ENCODE peak calls at places on chromosomes 16 and 17, in six cellular contexts. M is ovary, W is stomach, G is suprapubic skin, A is sigmoid colon, R is transverse colon. L is an unnamed sample.

GRCh38 chr16:67430504-67431076 is 331 bp upstream of the HSD11B2 start:
- DNase-seq in G (no peak), A (no peak), M (peak; percentile 60), R (peak; percentile 89), W (peak; percentile 65), L (no peak)

GRCh38 chr17:74430706-74431567 is 951 bp upstream of the GPRC5C start:
- DNase-seq in R (peak; percentile 84), G (peak; percentile 79), A (peak; percentile 94), M (peak; percentile 98), W (peak; percentile 98), L (peak; percentile 57)

GRCh38 chr17:65588194-65588808 is 26.9 kb upstream of the AXIN2 start:
- DNase-seq in A (no peak), W (peak; percentile 77), R (peak; percentile 78), M (no peak), G (no peak), L (no peak)

GRCh38 chr17:30296499-30297038 is 4.8 kb upstream of the BLMH start:
- DNase-seq in W (no peak), M (no peak), A (no peak), G (no peak), R (no peak), L (no peak)

GRCh38 chr17:61161615-61162134 is 238.0 kb upstream of the TBX2 start:
- DNase-seq in M (no peak), G (no peak), A (no peak), W (no peak), R (no peak), L (no peak)

GRCh38 chr17:5473906-5474305 is 5.1 kb upstream of the DHX33 start:
- DNase-seq in A (no peak), W (no peak), G (no peak), M (no peak), R (no peak), L (no peak)

GRCh38 chr17:77323413-77324171 is 182.8 kb downstream of the SEC14L1 start:
- DNase-seq in R (peak; percentile 33), W (peak; percentile 38), G (peak; percentile 81), M (peak; percentile 78), A (peak; percentile 82), L (peak; percentile 16)

GRCh38 chr17:13085578-13085977 is 67.8 kb upstream of the ELAC2 start:
- DNase-seq in R (no peak), M (no peak), A (no peak), W (no peak), G (no peak), L (no peak)

GRCh38 chr16:19515765-19516164 is 6.1 kb downstream of the GDE1 start:
- DNase-seq in M (no peak), G (no peak), W (no peak), A (no peak), R (no peak), L (no peak)

GRCh38 chr16:47143329-47143676 is 442 bp downstream of the NETO2 start:
- DNase-seq in M (peak; percentile 50), A (no peak), G (no peak), R (peak; percentile 76), W (peak; percentile 64), L (no peak)

GRCh38 chr17:1461193-1461944 is 5.3 kb upstream of the CRK start:
- DNase-seq in M (no peak), W (no peak), A (no peak), R (no peak), G (no peak), L (no peak)

GRCh38 chr17:7403902-7404736 is at the start of gene TMEM256:
- DNase-seq in G (peak; percentile 99), W (peak; percentile 99), R (peak; percentile 99), A (peak; percentile 100), M (peak; percentile 97), L (peak; percentile 99)

GRCh38 chr17:43755389-43755875 is 3.2 kb downstream of the SOST start:
- DNase-seq in W (no peak), G (no peak), M (no peak), R (no peak), A (peak; percentile 52), L (no peak)

GRCh38 chr17:11028349-11028748 is 190.5 kb upstream of the PIRT start:
- DNase-seq in R (no peak), G (no peak), M (no peak), A (no peak), W (no peak), L (no peak)
- TF ChIP-seq EP300 in R (no peak), G (no peak), M (no peak), A (no peak), W (no peak), L (no peak)

DNA sequence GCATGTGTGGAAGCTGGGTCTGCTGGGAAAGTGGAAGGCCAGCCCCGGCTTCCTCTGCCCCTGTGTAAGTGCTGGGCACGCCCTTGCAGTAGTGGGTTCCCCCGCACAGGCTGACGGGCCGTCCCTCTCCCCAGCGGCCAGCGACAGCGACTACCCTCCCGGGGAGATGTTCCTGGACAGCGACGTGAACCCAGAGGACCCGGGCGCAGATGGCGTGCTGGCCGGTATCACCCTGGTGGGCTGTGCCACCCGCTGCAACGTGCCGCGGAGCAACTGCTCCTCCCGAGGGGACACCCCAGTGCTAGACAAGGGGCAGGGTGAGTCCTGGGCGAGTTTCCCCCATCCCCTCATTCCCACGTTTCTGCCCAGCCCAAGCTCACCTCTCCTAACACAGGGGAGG is 5.5 kb downstream of the NME3 start:
- DNase-seq in W (no peak), A (no peak), R (no peak), G (no peak), M (no peak), L (no peak)
- TF ChIP-seq EP300 in W (no peak), A (no peak), R (no peak), G (no peak), M (no peak), L (no peak)

GRCh38 chr17:46950615-46950996 is 27.6 kb downstream of the GOSR2 start:
- DNase-seq in W (no peak), R (no peak), A (no peak), G (no peak), M (no peak), L (no peak)
- TF ChIP-seq EP300 in W (no peak), R (no peak), A (no peak), G (no peak), M (no peak), L (no peak)

GRCh38 chr16:503150-504071 is 24.1 kb upstream of the CAPN15 start:
- DNase-seq in M (no peak), A (no peak), R (no peak), W (no peak), G (no peak), L (no peak)
- TF ChIP-seq EP300 in M (no peak), A (no peak), R (no peak), W (no peak), G (no peak), L (no peak)

GRCh38 chr16:72128701-72129100 is 35.1 kb downstream of the DHX38 start:
- DNase-seq in M (no peak), A (no peak), G (no peak), R (no peak), W (no peak), L (no peak)

GRCh38 chr16:72124761-72125634 is 31.4 kb downstream of the DHX38 start:
- DNase-seq in M (peak; percentile 72), R (peak; percentile 80), W (peak; percentile 68), G (peak; percentile 78), A (peak; percentile 81), L (peak; percentile 25)

GRCh38 chr16:72124148-72124547 is 30.5 kb downstream of the DHX38 start:
- DNase-seq in G (no peak), M (no peak), A (no peak), W (no peak), R (no peak), L (no peak)

GRCh38 chr16:72125635-72126428 is 32.2 kb downstream of the DHX38 start:
- DNase-seq in R (peak; percentile 43), G (no peak), A (no peak), M (no peak), W (no peak), L (no peak)

DNA sequence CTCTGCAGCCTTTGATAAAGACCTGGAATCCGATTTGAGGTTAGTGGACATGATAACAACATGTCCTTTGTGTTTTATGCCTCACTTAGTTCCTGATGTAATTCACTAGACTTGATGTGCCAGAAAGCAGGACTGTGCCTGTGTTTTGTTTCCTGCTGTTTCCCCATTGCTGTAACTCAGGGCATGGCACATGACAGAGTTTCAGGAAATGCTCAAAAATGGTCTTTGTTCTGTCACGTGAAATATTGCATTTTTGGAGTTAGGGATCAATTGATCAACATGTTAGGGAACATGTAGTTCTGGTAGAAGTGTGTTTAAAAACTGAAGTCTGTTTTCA is 32.8 kb downstream of the DHX38 start:
- DNase-seq in A (no peak), M (no peak), W (no peak), G (no peak), R (no peak), L (peak; percentile 22)
- TF ChIP-seq EP300 in A (no peak), M (no peak), W (no peak), G (no peak), R (no peak), L (peak; percentile 98)

DNA sequence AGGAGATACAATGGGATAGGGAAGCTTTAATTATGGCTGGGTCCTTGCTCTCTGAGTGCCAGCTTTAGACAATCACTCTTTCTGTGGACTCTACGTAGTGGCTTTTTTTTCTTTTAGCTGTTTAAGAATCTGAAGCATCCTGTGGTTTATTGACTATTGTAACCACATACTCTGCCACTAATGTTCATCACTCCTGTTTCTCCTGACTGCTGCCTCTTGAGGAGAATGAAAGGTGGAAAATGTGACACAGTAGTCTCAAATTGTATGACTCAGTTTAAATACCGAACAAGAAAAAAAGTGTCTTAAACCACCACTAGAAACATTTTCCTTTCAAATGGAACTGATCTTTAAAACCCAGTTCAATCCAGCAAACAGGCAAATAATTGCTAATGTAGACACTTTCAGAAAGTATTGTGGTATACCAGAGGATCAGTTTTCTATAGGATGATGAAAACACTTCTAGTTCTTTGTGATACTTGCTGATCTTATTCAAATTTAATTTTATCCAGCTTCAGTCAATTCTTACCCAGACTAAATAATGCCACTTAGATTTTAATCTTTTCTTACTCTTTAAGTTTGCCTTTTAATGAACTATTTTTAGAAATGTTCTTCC is 302.7 kb upstream of the PMFBP1 start:
- DNase-seq in G (no peak), R (no peak), A (no peak), M (no peak), W (no peak), L (no peak)
- TF ChIP-seq EP300 in G (no peak), R (no peak), A (no peak), M (no peak), W (no peak), L (no peak)

GRCh38 chr16:28311913-28312312 is 19.6 kb downstream of the SBK1 start:
- DNase-seq in G (no peak), R (no peak), W (no peak), M (no peak), A (no peak), L (no peak)

GRCh38 chr16:28312327-28312726 is 20.0 kb downstream of the SBK1 start:
- DNase-seq in G (no peak), A (no peak), R (no peak), M (no peak), W (no peak), L (no peak)

GRCh38 chr16:28310796-28311195 is 18.5 kb downstream of the SBK1 start:
- DNase-seq in R (no peak), W (no peak), A (no peak), M (no peak), G (no peak), L (no peak)

GRCh38 chr16:28309811-28310311 is 17.5 kb downstream of the SBK1 start:
- DNase-seq in M (no peak), A (no peak), G (no peak), W (no peak), R (peak; percentile 20), L (no peak)

GRCh38 chr16:28311413-28311812 is 19.1 kb downstream of the SBK1 start:
- DNase-seq in W (no peak), R (no peak), G (no peak), A (no peak), M (no peak), L (no peak)
- TF ChIP-seq EP300 in W (no peak), R (no peak), G (no peak), A (no peak), M (no peak), L (no peak)

L was measured in tibial nerve.